ENCODE peak calls at places on chromosomes 4 and X, in eight cellular contexts. One of them, this sample, is unnamed.

GRCh38 chr4:150827226-150827625 is 187.9 kb downstream of the LRBA start:
- ATAC-seq in foreskin keratinocyte: no peak
- ATAC-seq in right cardiac atrium: no peak
- ATAC-seq in activated CD4-positive, alpha-beta T cell treated with anti-CD3 and anti-CD28 coated beads for 36 hours: no peak
- ATAC-seq in Right ventricle myocardium inferior: no peak
- ATAC-seq in left colon: no peak
- ATAC-seq in activated T-cell treated with anti-CD3 and anti-CD28 coated beads, Interleukin-2, amount 50 U/mL, for 4 hours: no peak
- ATAC-seq in naive thymus-derived CD8-positive, alpha-beta T cell: no peak
- ATAC-seq in this sample: no peak

GRCh38 chr4:180028682-180029081 is 2214.5 kb upstream of the TENM3 start:
- ATAC-seq in foreskin keratinocyte: no peak
- ATAC-seq in activated CD4-positive, alpha-beta T cell treated with anti-CD3 and anti-CD28 coated beads for 36 hours: no peak
- ATAC-seq in Right ventricle myocardium inferior: no peak
- ATAC-seq in naive thymus-derived CD8-positive, alpha-beta T cell: no peak
- ATAC-seq in left colon: peak
- ATAC-seq in activated T-cell treated with anti-CD3 and anti-CD28 coated beads, Interleukin-2, amount 50 U/mL, for 4 hours: no peak
- ATAC-seq in right cardiac atrium: no peak
- ATAC-seq in this sample: no peak

GRCh38 chrX:23616361-23616760 is 50.9 kb upstream of the PRDX4 start:
- ATAC-seq in left colon: peak
- ATAC-seq in activated CD4-positive, alpha-beta T cell treated with anti-CD3 and anti-CD28 coated beads for 36 hours: no peak
- ATAC-seq in activated T-cell treated with anti-CD3 and anti-CD28 coated beads, Interleukin-2, amount 50 U/mL, for 4 hours: no peak
- ATAC-seq in naive thymus-derived CD8-positive, alpha-beta T cell: no peak
- ATAC-seq in foreskin keratinocyte: peak
- ATAC-seq in Right ventricle myocardium inferior: no peak
- ATAC-seq in right cardiac atrium: no peak
- ATAC-seq in this sample: no peak

GRCh38 chr4:86356831-86357230 is 3.0 kb downstream of the MAPK10 start:
- ATAC-seq in activated T-cell treated with anti-CD3 and anti-CD28 coated beads, Interleukin-2, amount 50 U/mL, for 4 hours: no peak
- ATAC-seq in naive thymus-derived CD8-positive, alpha-beta T cell: no peak
- ATAC-seq in right cardiac atrium: no peak
- ATAC-seq in activated CD4-positive, alpha-beta T cell treated with anti-CD3 and anti-CD28 coated beads for 36 hours: no peak
- ATAC-seq in foreskin keratinocyte: no peak
- ATAC-seq in left colon: no peak
- ATAC-seq in Right ventricle myocardium inferior: no peak
- ATAC-seq in this sample: no peak

GRCh38 chrX:127726227-127726626 is 326.0 kb downstream of the ACTRT1 start:
- ATAC-seq in foreskin keratinocyte: no peak
- ATAC-seq in left colon: no peak
- ATAC-seq in Right ventricle myocardium inferior: no peak
- ATAC-seq in activated CD4-positive, alpha-beta T cell treated with anti-CD3 and anti-CD28 coated beads for 36 hours: no peak
- ATAC-seq in right cardiac atrium: no peak
- ATAC-seq in naive thymus-derived CD8-positive, alpha-beta T cell: no peak
- ATAC-seq in activated T-cell treated with anti-CD3 and anti-CD28 coated beads, Interleukin-2, amount 50 U/mL, for 4 hours: no peak
- ATAC-seq in this sample: no peak

GRCh38 chrX:7085879-7086278 is 61.6 kb upstream of the STS start:
- ATAC-seq in activated T-cell treated with anti-CD3 and anti-CD28 coated beads, Interleukin-2, amount 50 U/mL, for 4 hours: no peak
- ATAC-seq in right cardiac atrium: peak
- ATAC-seq in Right ventricle myocardium inferior: no peak
- ATAC-seq in foreskin keratinocyte: no peak
- ATAC-seq in left colon: no peak
- ATAC-seq in naive thymus-derived CD8-positive, alpha-beta T cell: no peak
- ATAC-seq in activated CD4-positive, alpha-beta T cell treated with anti-CD3 and anti-CD28 coated beads for 36 hours: no peak
- ATAC-seq in this sample: no peak

GRCh38 chrX:39854772-39855747 is 242.7 kb downstream of the BCOR start:
- ATAC-seq in activated CD4-positive, alpha-beta T cell treated with anti-CD3 and anti-CD28 coated beads for 36 hours: peak
- ATAC-seq in Right ventricle myocardium inferior: no peak
- ATAC-seq in naive thymus-derived CD8-positive, alpha-beta T cell: peak
- ATAC-seq in left colon: peak
- ATAC-seq in right cardiac atrium: no peak
- ATAC-seq in activated T-cell treated with anti-CD3 and anti-CD28 coated beads, Interleukin-2, amount 50 U/mL, for 4 hours: peak
- ATAC-seq in foreskin keratinocyte: no peak
- ATAC-seq in this sample: peak

GRCh38 chr4:139050436-139050835 is 34.9 kb downstream of the NOCT start:
- ATAC-seq in activated CD4-positive, alpha-beta T cell treated with anti-CD3 and anti-CD28 coated beads for 36 hours: no peak
- ATAC-seq in foreskin keratinocyte: no peak
- ATAC-seq in Right ventricle myocardium inferior: no peak
- ATAC-seq in naive thymus-derived CD8-positive, alpha-beta T cell: no peak
- ATAC-seq in activated T-cell treated with anti-CD3 and anti-CD28 coated beads, Interleukin-2, amount 50 U/mL, for 4 hours: no peak
- ATAC-seq in left colon: no peak
- ATAC-seq in right cardiac atrium: no peak
- ATAC-seq in this sample: no peak

GRCh38 chr4:43586813-43587212 is 694.3 kb downstream of the GRXCR1 start:
- ATAC-seq in activated CD4-positive, alpha-beta T cell treated with anti-CD3 and anti-CD28 coated beads for 36 hours: no peak
- ATAC-seq in Right ventricle myocardium inferior: no peak
- ATAC-seq in foreskin keratinocyte: no peak
- ATAC-seq in activated T-cell treated with anti-CD3 and anti-CD28 coated beads, Interleukin-2, amount 50 U/mL, for 4 hours: no peak
- ATAC-seq in right cardiac atrium: no peak
- ATAC-seq in left colon: no peak
- ATAC-seq in naive thymus-derived CD8-positive, alpha-beta T cell: no peak
- ATAC-seq in this sample: no peak

GRCh38 chr4:20445933-20446723 is 194.4 kb downstream of the SLIT2 start:
- ATAC-seq in activated CD4-positive, alpha-beta T cell treated with anti-CD3 and anti-CD28 coated beads for 36 hours: no peak
- ATAC-seq in left colon: no peak
- ATAC-seq in activated T-cell treated with anti-CD3 and anti-CD28 coated beads, Interleukin-2, amount 50 U/mL, for 4 hours: no peak
- ATAC-seq in naive thymus-derived CD8-positive, alpha-beta T cell: no peak
- ATAC-seq in right cardiac atrium: peak
- ATAC-seq in Right ventricle myocardium inferior: peak
- ATAC-seq in foreskin keratinocyte: no peak
- ATAC-seq in this sample: no peak

GRCh38 chr4:132838244-132838643 is 310.9 kb upstream of the PCDH10 start:
- ATAC-seq in left colon: no peak
- ATAC-seq in Right ventricle myocardium inferior: no peak
- ATAC-seq in activated CD4-positive, alpha-beta T cell treated with anti-CD3 and anti-CD28 coated beads for 36 hours: no peak
- ATAC-seq in activated T-cell treated with anti-CD3 and anti-CD28 coated beads, Interleukin-2, amount 50 U/mL, for 4 hours: no peak
- ATAC-seq in naive thymus-derived CD8-positive, alpha-beta T cell: no peak
- ATAC-seq in right cardiac atrium: no peak
- ATAC-seq in foreskin keratinocyte: no peak
- ATAC-seq in this sample: no peak

GRCh38 chr4:128590034-128590740 is 219.3 kb upstream of the JADE1 start:
- ATAC-seq in naive thymus-derived CD8-positive, alpha-beta T cell: no peak
- ATAC-seq in right cardiac atrium: no peak
- ATAC-seq in Right ventricle myocardium inferior: peak
- ATAC-seq in foreskin keratinocyte: no peak
- ATAC-seq in activated T-cell treated with anti-CD3 and anti-CD28 coated beads, Interleukin-2, amount 50 U/mL, for 4 hours: no peak
- ATAC-seq in activated CD4-positive, alpha-beta T cell treated with anti-CD3 and anti-CD28 coated beads for 36 hours: no peak
- ATAC-seq in left colon: no peak
- ATAC-seq in this sample: peak

GRCh38 chr4:76212851-76213414 is 691 bp downstream of the SCARB2 start:
- ATAC-seq in left colon: peak
- ATAC-seq in naive thymus-derived CD8-positive, alpha-beta T cell: peak
- ATAC-seq in right cardiac atrium: no peak
- ATAC-seq in foreskin keratinocyte: peak
- ATAC-seq in Right ventricle myocardium inferior: no peak
- ATAC-seq in activated T-cell treated with anti-CD3 and anti-CD28 coated beads, Interleukin-2, amount 50 U/mL, for 4 hours: peak
- ATAC-seq in activated CD4-positive, alpha-beta T cell treated with anti-CD3 and anti-CD28 coated beads for 36 hours: peak
- ATAC-seq in this sample: no peak

GRCh38 chr4:4717692-4718091 is 141.8 kb upstream of the MSX1 start:
- ATAC-seq in activated CD4-positive, alpha-beta T cell treated with anti-CD3 and anti-CD28 coated beads for 36 hours: no peak
- ATAC-seq in left colon: no peak
- ATAC-seq in activated T-cell treated with anti-CD3 and anti-CD28 coated beads, Interleukin-2, amount 50 U/mL, for 4 hours: no peak
- ATAC-seq in foreskin keratinocyte: no peak
- ATAC-seq in naive thymus-derived CD8-positive, alpha-beta T cell: no peak
- ATAC-seq in Right ventricle myocardium inferior: no peak
- ATAC-seq in right cardiac atrium: no peak
- ATAC-seq in this sample: peak

GRCh38 chr4:8182858-8183725 is 16.0 kb upstream of the SH3TC1 start:
- ATAC-seq in right cardiac atrium: peak
- ATAC-seq in foreskin keratinocyte: peak
- ATAC-seq in left colon: peak
- ATAC-seq in Right ventricle myocardium inferior: peak
- ATAC-seq in naive thymus-derived CD8-positive, alpha-beta T cell: no peak
- ATAC-seq in activated CD4-positive, alpha-beta T cell treated with anti-CD3 and anti-CD28 coated beads for 36 hours: no peak
- ATAC-seq in activated T-cell treated with anti-CD3 and anti-CD28 coated beads, Interleukin-2, amount 50 U/mL, for 4 hours: no peak
- ATAC-seq in this sample: peak

GRCh38 chr4:144574004-144574403 is 72.0 kb upstream of the HHIP start:
- ATAC-seq in right cardiac atrium: no peak
- ATAC-seq in foreskin keratinocyte: no peak
- ATAC-seq in naive thymus-derived CD8-positive, alpha-beta T cell: no peak
- ATAC-seq in activated CD4-positive, alpha-beta T cell treated with anti-CD3 and anti-CD28 coated beads for 36 hours: no peak
- ATAC-seq in left colon: no peak
- ATAC-seq in Right ventricle myocardium inferior: no peak
- ATAC-seq in activated T-cell treated with anti-CD3 and anti-CD28 coated beads, Interleukin-2, amount 50 U/mL, for 4 hours: no peak
- ATAC-seq in this sample: no peak

GRCh38 chr4:125796138-125796537 is 481.4 kb downstream of the FAT4 start:
- ATAC-seq in foreskin keratinocyte: no peak
- ATAC-seq in Right ventricle myocardium inferior: no peak
- ATAC-seq in naive thymus-derived CD8-positive, alpha-beta T cell: no peak
- ATAC-seq in left colon: no peak
- ATAC-seq in activated T-cell treated with anti-CD3 and anti-CD28 coated beads, Interleukin-2, amount 50 U/mL, for 4 hours: no peak
- ATAC-seq in right cardiac atrium: no peak
- ATAC-seq in activated CD4-positive, alpha-beta T cell treated with anti-CD3 and anti-CD28 coated beads for 36 hours: no peak
- ATAC-seq in this sample: no peak

GRCh38 chrX:49176421-49177326 is 5.0 kb downstream of the PLP2 start:
- ATAC-seq in right cardiac atrium: no peak
- ATAC-seq in activated CD4-positive, alpha-beta T cell treated with anti-CD3 and anti-CD28 coated beads for 36 hours: no peak
- ATAC-seq in activated T-cell treated with anti-CD3 and anti-CD28 coated beads, Interleukin-2, amount 50 U/mL, for 4 hours: no peak
- ATAC-seq in left colon: peak
- ATAC-seq in naive thymus-derived CD8-positive, alpha-beta T cell: no peak
- ATAC-seq in foreskin keratinocyte: peak
- ATAC-seq in Right ventricle myocardium inferior: no peak
- ATAC-seq in this sample: peak

GRCh38 chrX:14779589-14779988 is 93.3 kb downstream of the FANCB start:
- ATAC-seq in left colon: no peak
- ATAC-seq in right cardiac atrium: no peak
- ATAC-seq in activated T-cell treated with anti-CD3 and anti-CD28 coated beads, Interleukin-2, amount 50 U/mL, for 4 hours: no peak
- ATAC-seq in Right ventricle myocardium inferior: no peak
- ATAC-seq in activated CD4-positive, alpha-beta T cell treated with anti-CD3 and anti-CD28 coated beads for 36 hours: no peak
- ATAC-seq in foreskin keratinocyte: no peak
- ATAC-seq in naive thymus-derived CD8-positive, alpha-beta T cell: no peak
- ATAC-seq in this sample: no peak

GRCh38 chrX:102712967-102713677 is 874 bp downstream of the GPRASP2 start:
- ATAC-seq in right cardiac atrium: peak
- ATAC-seq in activated CD4-positive, alpha-beta T cell treated with anti-CD3 and anti-CD28 coated beads for 36 hours: peak
- ATAC-seq in naive thymus-derived CD8-positive, alpha-beta T cell: peak
- ATAC-seq in foreskin keratinocyte: peak
- ATAC-seq in activated T-cell treated with anti-CD3 and anti-CD28 coated beads, Interleukin-2, amount 50 U/mL, for 4 hours: peak
- ATAC-seq in left colon: peak
- ATAC-seq in Right ventricle myocardium inferior: peak
- ATAC-seq in this sample: peak

GRCh38 chrX:51435101-51435500 is 61.3 kb downstream of the NUDT11 start:
- ATAC-seq in left colon: no peak
- ATAC-seq in foreskin keratinocyte: no peak
- ATAC-seq in right cardiac atrium: no peak
- ATAC-seq in activated T-cell treated with anti-CD3 and anti-CD28 coated beads, Interleukin-2, amount 50 U/mL, for 4 hours: no peak
- ATAC-seq in activated CD4-positive, alpha-beta T cell treated with anti-CD3 and anti-CD28 coated beads for 36 hours: peak
- ATAC-seq in naive thymus-derived CD8-positive, alpha-beta T cell: no peak
- ATAC-seq in Right ventricle myocardium inferior: no peak
- ATAC-seq in this sample: no peak

GRCh38 chr4:44326716-44327115 is 121.9 kb downstream of the KCTD8 start:
- ATAC-seq in activated CD4-positive, alpha-beta T cell treated with anti-CD3 and anti-CD28 coated beads for 36 hours: no peak
- ATAC-seq in left colon: no peak
- ATAC-seq in Right ventricle myocardium inferior: peak
- ATAC-seq in right cardiac atrium: no peak
- ATAC-seq in foreskin keratinocyte: no peak
- ATAC-seq in activated T-cell treated with anti-CD3 and anti-CD28 coated beads, Interleukin-2, amount 50 U/mL, for 4 hours: no peak
- ATAC-seq in naive thymus-derived CD8-positive, alpha-beta T cell: no peak
- ATAC-seq in this sample: no peak

GRCh38 chr4:102736636-102737549 is 23.9 kb downstream of the MANBA start:
- ATAC-seq in naive thymus-derived CD8-positive, alpha-beta T cell: no peak
- ATAC-seq in left colon: peak
- ATAC-seq in activated CD4-positive, alpha-beta T cell treated with anti-CD3 and anti-CD28 coated beads for 36 hours: no peak
- ATAC-seq in foreskin keratinocyte: peak
- ATAC-seq in activated T-cell treated with anti-CD3 and anti-CD28 coated beads, Interleukin-2, amount 50 U/mL, for 4 hours: no peak
- ATAC-seq in Right ventricle myocardium inferior: no peak
- ATAC-seq in right cardiac atrium: no peak
- ATAC-seq in this sample: no peak

GRCh38 chrX:132592880-132593279 is 104.0 kb upstream of the MBNL3 start:
- ATAC-seq in activated CD4-positive, alpha-beta T cell treated with anti-CD3 and anti-CD28 coated beads for 36 hours: no peak
- ATAC-seq in Right ventricle myocardium inferior: no peak
- ATAC-seq in left colon: peak
- ATAC-seq in right cardiac atrium: no peak
- ATAC-seq in naive thymus-derived CD8-positive, alpha-beta T cell: no peak
- ATAC-seq in activated T-cell treated with anti-CD3 and anti-CD28 coated beads, Interleukin-2, amount 50 U/mL, for 4 hours: no peak
- ATAC-seq in foreskin keratinocyte: no peak
- ATAC-seq in this sample: no peak

GRCh38 chrX:77440310-77440709 is 6.9 kb upstream of the FGF16 start:
- ATAC-seq in left colon: no peak
- ATAC-seq in Right ventricle myocardium inferior: no peak
- ATAC-seq in right cardiac atrium: no peak
- ATAC-seq in activated CD4-positive, alpha-beta T cell treated with anti-CD3 and anti-CD28 coated beads for 36 hours: no peak
- ATAC-seq in naive thymus-derived CD8-positive, alpha-beta T cell: no peak
- ATAC-seq in activated T-cell treated with anti-CD3 and anti-CD28 coated beads, Interleukin-2, amount 50 U/mL, for 4 hours: no peak
- ATAC-seq in foreskin keratinocyte: no peak
- ATAC-seq in this sample: no peak

This sample was measured in esophagus mucosa.